ENCODE peak calls at places on chromosomes 1 and 21, in six cellular contexts. J is IMR-90, G is A549, O is gastrocnemius medialis, Q is psoas muscle, Y is mammary epithelial cell. P is an unnamed sample.

GRCh38 chr1:29482991-29483390 is 246.7 kb downstream of the PTPRU start:
- DNase-seq in J (no peak), G (no peak), O (no peak), Q (no peak), Y (no peak), P (no peak)

GRCh38 chr1:93845554-93846150 is 33.4 kb downstream of the DNTTIP2 start:
- DNase-seq in J (peak; percentile 94), G (peak; percentile 66), O (no peak), Q (no peak), Y (peak; percentile 86), P (peak; percentile 95)

GRCh38 chr1:93461236-93461635 is 13.3 kb downstream of the FNBP1L start:
- DNase-seq in J (no peak), G (no peak), O (no peak), Q (no peak), Y (no peak), P (no peak)

GRCh38 chr21:34775793-34776192 is 107.0 kb downstream of the CLIC6 start:
- DNase-seq in J (no peak), G (no peak), O (no peak), Q (no peak), Y (peak; percentile 83), P (no peak)

GRCh38 chr1:19011832-19012231 is 55.4 kb upstream of the IFFO2 start:
- DNase-seq in J (no peak), G (no peak), O (no peak), Q (no peak), Y (no peak), P (no peak)

GRCh38 chr1:53107570-53108322 is 34.7 kb downstream of the SLC1A7 start:
- DNase-seq in J (peak; percentile 94), G (peak; percentile 88), O (no peak), Q (no peak), Y (no peak), P (peak; percentile 96)

GRCh38 chr1:94713472-94714141 is 106.5 kb upstream of the SLC44A3 start:
- DNase-seq in J (peak; percentile 99), G (peak; percentile 87), O (peak; percentile 91), Q (peak; percentile 92), Y (peak; percentile 98), P (peak; percentile 100)

GRCh38 chr1:102837551-102837950 is 270.8 kb downstream of the COL11A1 start:
- DNase-seq in J (no peak), G (no peak), O (no peak), Q (no peak), Y (no peak), P (no peak)

GRCh38 chr1:228362141-228362883 is 44.3 kb downstream of the TRIM11 start:
- DNase-seq in J (no peak), G (no peak), O (peak; percentile 16), Q (peak; percentile 10), Y (no peak), P (no peak)

GRCh38 chr21:44401386-44402160 is 48.2 kb downstream of the TRPM2 start:
- DNase-seq in J (no peak), G (no peak), O (peak; percentile 8), Q (no peak), Y (no peak), P (no peak)

GRCh38 chr1:119617751-119618691 is 30.0 kb downstream of the ZNF697 start:
- DNase-seq in J (peak; percentile 17), G (no peak), O (no peak), Q (no peak), Y (no peak), P (no peak)

GRCh38 chr21:29194342-29194741 is 63.9 kb downstream of the MAP3K7CL start:
- DNase-seq in J (no peak), G (no peak), O (no peak), Q (no peak), Y (no peak), P (no peak)

GRCh38 chr1:212481438-212481767 is 48.7 kb downstream of the NENF start:
- DNase-seq in J (no peak), G (no peak), O (no peak), Q (no peak), Y (no peak), P (no peak)

GRCh38 chr1:66981679-66982078 is 56.9 kb downstream of the MIER1 start:
- DNase-seq in J (peak; percentile 18), G (peak; percentile 27), O (peak; percentile 41), Q (no peak), Y (peak; percentile 24), P (peak; percentile 70)

DNA sequence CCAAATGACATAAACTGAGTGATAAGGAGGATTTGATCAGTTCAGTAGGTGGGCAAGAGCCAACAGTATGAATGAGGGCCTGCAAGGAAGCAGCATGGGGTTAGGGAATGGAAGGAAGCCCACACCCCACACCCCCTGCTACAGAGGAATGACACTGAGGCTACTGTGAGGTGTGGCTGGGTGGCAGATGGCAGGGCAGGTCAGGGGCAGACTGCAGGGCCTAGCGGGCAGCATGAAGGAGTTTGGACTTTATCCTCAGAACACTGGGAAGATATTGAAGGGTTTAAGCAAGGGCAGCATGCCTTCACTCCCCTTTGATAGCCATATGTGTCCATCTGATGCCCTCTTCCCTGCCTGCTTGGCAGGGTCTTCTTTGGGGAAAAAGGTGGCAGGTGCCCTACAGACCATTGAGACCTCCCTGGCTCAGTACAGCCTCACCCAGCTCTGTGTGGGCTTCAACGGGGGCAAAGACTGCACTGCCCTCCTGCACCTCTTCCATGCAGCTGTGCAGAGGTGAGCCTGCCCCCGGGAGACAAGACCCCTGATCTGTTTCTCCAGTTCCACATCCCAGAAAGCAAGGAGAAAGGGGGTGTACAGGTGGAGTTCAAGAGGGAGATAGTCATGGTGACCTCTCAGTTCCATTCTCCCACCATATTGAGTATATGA is 4.1 kb upstream of the LENEP start:
- DNase-seq in J (no peak), G (no peak), O (no peak), Q (no peak), Y (no peak), P (no peak)
- H3K4me1 ChIP-seq in J (peaks cover 4% of the 10 kb centered on the region), G (peaks cover 30% of the 10 kb centered on the region), O (peaks cover 14% of the 10 kb centered on the region), Q (peaks cover 6% of the 10 kb centered on the region), Y (peaks cover 4% of the 10 kb centered on the region), P (no peaks in the 10 kb centered on the region)

DNA sequence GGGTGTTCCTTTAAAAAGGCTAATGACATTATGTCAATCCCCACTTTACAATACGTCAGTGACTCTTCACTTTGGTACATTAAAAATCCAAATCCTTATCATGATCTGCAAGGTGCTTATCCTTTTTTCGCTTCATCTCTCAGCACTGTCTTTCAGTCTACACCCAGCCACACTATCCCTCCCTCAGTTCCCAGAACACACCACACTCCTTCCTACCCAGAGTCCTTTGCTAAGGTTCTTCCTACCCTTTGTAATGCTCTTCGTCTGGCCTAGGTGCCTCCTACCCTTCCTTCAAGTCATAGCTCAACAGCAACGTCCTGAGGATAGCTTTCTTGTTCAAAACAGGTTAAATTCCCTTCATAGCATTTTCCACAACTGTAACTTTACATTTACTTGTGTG is 152.6 kb downstream of the RERE start:
- DNase-seq in J (no peak), G (no peak), O (no peak), Q (no peak), Y (no peak), P (no peak)
- H3K4me1 ChIP-seq in J (peaks cover 39% of the 10 kb centered on the region), G (peaks cover 92% of the 10 kb centered on the region), O (peaks cover 73% of the 10 kb centered on the region), Q (peaks cover 92% of the 10 kb centered on the region), Y (peaks cover 29% of the 10 kb centered on the region), P (peaks cover 52% of the 10 kb centered on the region)

GRCh38 chr1:56099766-56100165 is 479.6 kb downstream of the PLPP3 start:
- DNase-seq in J (peak; percentile 22), G (no peak), O (no peak), Q (no peak), Y (no peak), P (peak; percentile 71)

GRCh38 chr1:56094168-56094567 is 485.2 kb downstream of the PLPP3 start:
- DNase-seq in J (no peak), G (no peak), O (no peak), Q (no peak), Y (no peak), P (peak; percentile 53)

GRCh38 chr1:56098956-56099355 is 480.4 kb downstream of the PLPP3 start:
- DNase-seq in J (peak; percentile 85), G (no peak), O (no peak), Q (no peak), Y (no peak), P (peak; percentile 90)

GRCh38 chr1:56097713-56098112 is 481.6 kb downstream of the PLPP3 start:
- DNase-seq in J (peak; percentile 37), G (no peak), O (no peak), Q (no peak), Y (no peak), P (peak; percentile 35)

GRCh38 chr1:56095924-56096655 is 483.3 kb downstream of the PLPP3 start:
- DNase-seq in J (peak; percentile 93), G (no peak), O (peak; percentile 65), Q (peak; percentile 29), Y (peak; percentile 52), P (peak; percentile 97)
- H3K4me1 ChIP-seq in J (peaks cover 7% of the 10 kb centered on the region), G (no peaks in the 10 kb centered on the region), O (no peaks in the 10 kb centered on the region), Q (no peaks in the 10 kb centered on the region), Y (no peaks in the 10 kb centered on the region), P (peaks cover 74% of the 10 kb centered on the region)

DNA sequence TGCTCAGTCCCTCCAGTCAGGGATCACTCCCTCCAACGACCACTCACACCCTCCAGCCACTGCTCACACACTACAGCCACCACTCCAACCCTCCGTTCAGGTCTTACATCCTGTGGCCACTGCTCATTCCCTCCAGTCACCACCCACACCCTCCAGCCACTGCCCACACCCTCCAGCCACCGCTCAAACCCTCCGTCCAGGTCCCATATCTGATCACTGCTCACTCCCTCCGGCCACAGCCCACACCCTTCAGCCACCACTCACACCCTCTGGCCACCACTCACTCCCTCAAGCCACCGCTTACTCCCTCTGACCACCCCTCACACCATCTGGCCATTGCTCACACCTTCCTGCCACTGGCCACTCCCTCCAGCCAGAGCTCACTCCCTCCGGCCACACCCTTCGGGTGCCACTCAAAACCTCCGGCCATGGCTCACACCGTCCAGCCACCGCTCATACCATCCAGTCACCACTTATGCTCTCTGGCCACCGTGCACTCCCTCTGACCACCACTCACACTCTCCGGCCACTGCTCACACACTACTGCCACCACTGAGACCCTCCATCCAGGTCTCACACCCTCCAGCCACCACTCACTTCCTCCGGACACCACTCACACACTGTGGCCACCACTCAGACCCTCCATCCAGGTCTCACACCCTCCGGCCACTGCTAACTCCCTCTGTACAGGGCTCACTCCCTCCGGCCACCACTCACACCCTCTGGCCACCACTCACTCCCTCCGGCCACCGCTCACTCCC is 4.7 kb upstream of the TFF1 start:
- DNase-seq in J (no peak), G (no peak), O (no peak), Q (no peak), Y (no peak), P (no peak)
- H3K4me1 ChIP-seq in J (no peaks in the 10 kb centered on the region), G (peaks cover 15% of the 10 kb centered on the region), O (no peaks in the 10 kb centered on the region), Q (no peaks in the 10 kb centered on the region), Y (no peaks in the 10 kb centered on the region), P (no peaks in the 10 kb centered on the region)

GRCh38 chr1:204085876-204086275 is 13.0 kb downstream of the SOX13 start:
- DNase-seq in J (no peak), G (no peak), O (no peak), Q (no peak), Y (no peak), P (no peak)
- H3K4me1 ChIP-seq in J (peaks cover 4% of the 10 kb centered on the region), G (peaks cover 28% of the 10 kb centered on the region), O (peaks cover 99% of the 10 kb centered on the region), Q (peaks cover 94% of the 10 kb centered on the region), Y (peaks cover 31% of the 10 kb centered on the region), P (peaks cover 14% of the 10 kb centered on the region)

DNA sequence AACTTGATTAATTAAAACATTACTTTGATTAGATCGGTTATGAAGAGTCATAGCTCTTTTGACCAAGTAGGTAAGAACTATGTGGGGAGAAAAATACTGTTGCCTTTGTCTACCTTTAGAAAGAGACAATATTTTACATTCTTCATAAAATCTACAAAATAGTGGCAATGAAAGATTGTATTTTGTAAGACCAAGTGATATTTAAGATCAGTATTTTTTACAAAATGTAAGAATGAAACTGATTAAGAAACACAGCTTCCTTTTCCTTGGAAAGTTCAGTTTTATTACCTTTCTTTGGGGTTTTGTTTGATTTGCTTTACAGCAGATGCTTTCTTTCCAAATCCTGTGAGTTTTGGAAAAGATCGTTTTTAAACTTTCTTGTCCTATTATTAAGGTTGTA is 69.8 kb downstream of the SLC35A3 start:
- DNase-seq in J (no peak), G (no peak), O (no peak), Q (no peak), Y (no peak), P (peak; percentile 20)
- H3K4me1 ChIP-seq in J (no peaks in the 10 kb centered on the region), G (peaks cover 9% of the 10 kb centered on the region), O (peaks cover 25% of the 10 kb centered on the region), Q (peaks cover 42% of the 10 kb centered on the region), Y (peaks cover 6% of the 10 kb centered on the region), P (peaks cover 22% of the 10 kb centered on the region)